ENCODE peak calls at places on chromosomes 6 and 20, in six cellular contexts. H is Peyer's patch, E is endothelial cell of umbilical vein, V is GM12878, C is thoracic aorta, B is cardiac fibroblast. U is an unnamed sample.
A peak's percentile ranks its signal among the peaks of the same experiment; 100 is the strongest.

GRCh38 chr20:50312002-50312681 is 121.5 kb downstream of the CEBPB start:
- DNase-seq in H (no peak), E (no peak), V (no peak), C (no peak), B (no peak), U (no peak)

GRCh38 chr6:76684881-76685280 is 612.4 kb upstream of the IMPG1 start:
- DNase-seq in H (no peak), E (no peak), V (no peak), C (no peak), B (peak; percentile 20), U (peak; percentile 15)

GRCh38 chr6:83073620-83074019 is 6.1 kb downstream of the DOP1A start:
- DNase-seq in H (no peak), E (no peak), V (no peak), C (no peak), B (no peak), U (no peak)

GRCh38 chr20:39004508-39004907 is 42.4 kb downstream of the DHX35 start:
- DNase-seq in H (no peak), E (no peak), V (no peak), C (no peak), B (no peak), U (no peak)

GRCh38 chr6:127516676-127517273 is 2.4 kb downstream of the MTCL3 start:
- DNase-seq in H (peak; percentile 46), E (peak; percentile 45), V (no peak), C (no peak), B (peak; percentile 34), U (peak; percentile 73)

GRCh38 chr6:112640895-112641294 is 293.8 kb downstream of the RFPL4B start:
- DNase-seq in H (no peak), E (no peak), V (no peak), C (no peak), B (no peak), U (peak; percentile 79)

GRCh38 chr6:15429146-15430110 is 183.6 kb downstream of the JARID2 start:
- DNase-seq in H (no peak), E (no peak), V (no peak), C (no peak), B (peak; percentile 83), U (peak; percentile 87)

GRCh38 chr6:154872605-154873004 is 122.5 kb upstream of the TIAM2 start:
- DNase-seq in H (no peak), E (no peak), V (no peak), C (no peak), B (no peak), U (no peak)

GRCh38 chr6:169789146-169789943 is 37.9 kb downstream of the ERMARD start:
- DNase-seq in H (no peak), E (no peak), V (no peak), C (no peak), B (no peak), U (no peak)

GRCh38 chr6:72218125-72218524 is 331.8 kb downstream of the RIMS1 start:
- DNase-seq in H (no peak), E (peak; percentile 32), V (no peak), C (no peak), B (peak; percentile 34), U (peak; percentile 26)

GRCh38 chr6:97294451-97294850 is 11.4 kb upstream of the MMS22L start:
- DNase-seq in H (no peak), E (no peak), V (peak; percentile 38), C (no peak), B (peak; percentile 37), U (peak; percentile 29)

GRCh38 chr6:147559016-147559415 is 50.5 kb downstream of the SAMD5 start:
- DNase-seq in H (no peak), E (no peak), V (no peak), C (no peak), B (no peak), U (no peak)

GRCh38 chr6:37641546-37641945 is 56.1 kb downstream of the MDGA1 start:
- DNase-seq in H (no peak), E (no peak), V (no peak), C (no peak), B (no peak), U (no peak)

GRCh38 chr20:37226889-37227288 is 34.7 kb downstream of the GHRH start:
- DNase-seq in H (no peak), E (no peak), V (no peak), C (no peak), B (peak; percentile 73), U (peak; percentile 37)

GRCh38 chr6:147468634-147469033 is 39.9 kb upstream of the SAMD5 start:
- DNase-seq in H (no peak), E (no peak), V (no peak), C (no peak), B (no peak), U (no peak)

GRCh38 chr6:51335543-51335942 is 516.9 kb downstream of the TFAP2B start:
- DNase-seq in H (no peak), E (no peak), V (no peak), C (no peak), B (no peak), U (no peak)

GRCh38 chr6:11233936-11234573 is 1.6 kb upstream of the NEDD9 start:
- DNase-seq in H (no peak), E (no peak), V (no peak), C (no peak), B (no peak), U (no peak)

GRCh38 chr6:138970856-138971425 is 17.1 kb downstream of the REPS1 start:
- DNase-seq in H (no peak), E (peak; percentile 85), V (no peak), C (peak; percentile 15), B (peak; percentile 86), U (peak; percentile 88)

GRCh38 chr6:128605961-128606360 is 85.6 kb upstream of the PTPRK start:
- DNase-seq in H (no peak), E (no peak), V (no peak), C (no peak), B (peak; percentile 37), U (no peak)

GRCh38 chr6:54071941-54072340 is 39.3 kb upstream of the MLIP start:
- DNase-seq in H (no peak), E (peak; percentile 34), V (no peak), C (no peak), B (peak; percentile 21), U (peak; percentile 79)

GRCh38 chr6:72619883-72620696 is 1.8 kb upstream of the KCNQ5 start:
- DNase-seq in H (peak; percentile 82), E (peak; percentile 4), V (peak; percentile 65), C (no peak), B (peak; percentile 39), U (peak; percentile 44)

GRCh38 chr6:17167327-17167979 is 65.6 kb downstream of the STMND1 start:
- DNase-seq in H (no peak), E (peak; percentile 46), V (no peak), C (no peak), B (peak; percentile 47), U (peak; percentile 41)

GRCh38 chr6:132446136-132446535 is 44.9 kb upstream of the MOXD1 start:
- DNase-seq in H (no peak), E (no peak), V (no peak), C (no peak), B (no peak), U (no peak)

GRCh38 chr6:12483712-12484111 is 193.6 kb downstream of the EDN1 start:
- DNase-seq in H (no peak), E (peak; percentile 90), V (peak; percentile 64), C (no peak), B (peak; percentile 60), U (peak; percentile 92)

GRCh38 chr6:106145144-106145543 is 59.0 kb downstream of the PRDM1 start:
- DNase-seq in H (no peak), E (no peak), V (no peak), C (no peak), B (no peak), U (no peak)

GRCh38 chr6:38052035-38052434 is 232.5 kb downstream of the ZFAND3 start:
- DNase-seq in H (no peak), E (no peak), V (no peak), C (no peak), B (no peak), U (no peak)

GRCh38 chr6:14787677-14788076 is 458.2 kb upstream of the JARID2 start:
- DNase-seq in H (no peak), E (no peak), V (no peak), C (no peak), B (no peak), U (no peak)

GRCh38 chr6:34661379-34661778 is 35.2 kb downstream of the ILRUN start:
- DNase-seq in H (no peak), E (no peak), V (no peak), C (no peak), B (no peak), U (no peak)

GRCh38 chr6:76837564-76837963 is 625.7 kb downstream of the HTR1B start:
- DNase-seq in H (no peak), E (no peak), V (no peak), C (no peak), B (no peak), U (no peak)

GRCh38 chr6:108896111-108896661 is 48.0 kb downstream of the ARMC2 start:
- DNase-seq in H (no peak), E (peak; percentile 81), V (no peak), C (no peak), B (peak; percentile 92), U (peak; percentile 95)

DNA sequence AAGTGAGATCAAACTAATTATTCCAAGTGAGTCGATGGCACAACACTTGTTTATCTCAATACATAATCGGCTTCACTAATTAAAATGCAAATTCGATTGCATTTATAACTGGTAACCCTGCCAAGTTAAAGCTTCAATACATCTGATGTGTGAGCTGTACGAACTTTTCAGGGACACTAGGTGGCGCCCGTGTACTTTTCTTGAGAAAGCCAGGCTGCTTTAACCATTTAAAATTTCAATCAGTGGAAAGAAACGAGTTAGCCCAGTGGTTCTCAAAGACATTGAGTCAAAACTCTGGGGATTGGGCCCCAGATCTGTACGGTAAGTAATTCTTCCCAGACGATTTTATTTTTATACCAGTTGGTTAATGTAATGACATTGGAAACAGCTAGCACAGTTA is 102.7 kb downstream of the LAMP5 start:
- DNase-seq in H (peak; percentile 21), E (peak; percentile 62), V (no peak), C (no peak), B (peak; percentile 79), U (peak; percentile 67)
- H3K4me3 ChIP-seq in H (no peak overlapping the region), E (no peak overlapping the region), V (no peak overlapping the region), C (no peak overlapping the region), B (no peak overlapping the region), U (no peak overlapping the region)

DNA sequence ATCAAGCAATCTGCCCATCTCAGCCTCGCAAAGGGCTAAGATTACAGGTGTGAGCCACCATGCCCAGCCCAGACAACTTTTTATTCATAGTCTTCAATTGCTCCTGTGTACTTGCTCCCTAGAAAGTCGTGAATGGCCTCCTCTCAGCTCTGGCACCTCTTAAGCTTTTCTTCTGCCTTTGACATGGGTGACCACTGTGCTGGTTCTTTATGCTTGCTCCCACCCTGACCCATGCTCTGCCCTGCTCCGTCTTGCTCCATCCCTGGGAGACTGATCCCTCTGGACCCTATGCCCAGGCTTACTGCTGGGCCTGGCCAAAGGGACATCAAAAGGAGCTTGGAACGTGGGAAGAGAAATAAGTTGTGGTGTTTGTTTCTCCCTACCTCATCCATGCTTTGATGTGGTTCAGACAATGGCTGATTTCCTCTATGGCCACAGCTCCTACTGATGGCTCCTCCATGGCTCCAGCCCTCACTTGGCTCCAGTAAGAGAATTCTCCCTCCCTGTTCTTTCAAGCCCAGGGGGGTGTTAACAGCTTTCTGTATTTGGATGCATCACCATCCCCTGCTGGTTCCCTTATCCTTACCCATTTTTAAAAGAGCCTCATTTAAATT is 7.7 kb upstream of the TREM2 start:
- DNase-seq in H (no peak), E (no peak), V (no peak), C (no peak), B (no peak), U (no peak)
- H3K4me3 ChIP-seq in H (no peak overlapping the region), E (no peak overlapping the region), V (no peak overlapping the region), C (no peak overlapping the region), B (no peak overlapping the region), U (no peak overlapping the region)

GRCh38 chr6:3208096-3208774 is 19.2 kb downstream of the TUBB2B start:
- DNase-seq in H (no peak), E (no peak), V (no peak), C (peak; percentile 80), B (peak; percentile 95), U (peak; percentile 77)
- H3K4me3 ChIP-seq in H (no peak overlapping the region), E (no peak overlapping the region), V (no peak overlapping the region), C (peak overlapping the region; percentile 26), B (no peak overlapping the region), U (no peak overlapping the region)

GRCh38 chr6:21134401-21134800 is 459.1 kb upstream of the SOX4 start:
- DNase-seq in H (no peak), E (no peak), V (no peak), C (no peak), B (no peak), U (no peak)
- H3K4me3 ChIP-seq in H (no peak overlapping the region), E (no peak overlapping the region), V (no peak overlapping the region), C (no peak overlapping the region), B (no peak overlapping the region), U (no peak overlapping the region)

U was measured in astrocyte of the spinal cord.